ENCODE peak calls at places on chromosomes 6 and 20, in nine cellular contexts. One of them, this sample, is unnamed.
A peak's percentile ranks its signal among the peaks of the same experiment; 100 is the strongest.

GRCh38 chr6:55617272-55617671 is 38.3 kb upstream of the HMGCLL1 start:
- DNase-seq in AG04449: no peak
- DNase-seq in cardiac fibroblast: peak; percentile 66
- DNase-seq in PC-3: peak; percentile 76
- DNase-seq in upper lobe of left lung: no peak
- DNase-seq in GM12864: no peak
- DNase-seq in kidney epithelial cell: no peak
- DNase-seq in BJ: no peak
- DNase-seq in dorsolateral prefrontal cortex: no peak
- DNase-seq in this sample: peak; percentile 9

GRCh38 chr6:136084403-136084802 is 165.7 kb downstream of the MTFR2 start:
- DNase-seq in AG04449: no peak
- DNase-seq in BJ: no peak
- DNase-seq in GM12864: no peak
- DNase-seq in kidney epithelial cell: no peak
- DNase-seq in PC-3: peak; percentile 16
- DNase-seq in dorsolateral prefrontal cortex: no peak
- DNase-seq in upper lobe of left lung: no peak
- DNase-seq in cardiac fibroblast: no peak
- DNase-seq in this sample: no peak

GRCh38 chr6:125868996-125869395 is 78.2 kb downstream of the NCOA7 start:
- DNase-seq in dorsolateral prefrontal cortex: peak; percentile 78
- DNase-seq in upper lobe of left lung: no peak
- DNase-seq in BJ: no peak
- DNase-seq in GM12864: no peak
- DNase-seq in PC-3: no peak
- DNase-seq in kidney epithelial cell: no peak
- DNase-seq in cardiac fibroblast: peak; percentile 50
- DNase-seq in AG04449: no peak
- DNase-seq in this sample: no peak

GRCh38 chr6:159715168-159715567 is 12.1 kb upstream of the WTAP start:
- DNase-seq in PC-3: no peak
- DNase-seq in BJ: no peak
- DNase-seq in dorsolateral prefrontal cortex: no peak
- DNase-seq in upper lobe of left lung: no peak
- DNase-seq in GM12864: no peak
- DNase-seq in cardiac fibroblast: peak; percentile 39
- DNase-seq in kidney epithelial cell: no peak
- DNase-seq in AG04449: no peak
- DNase-seq in this sample: no peak

GRCh38 chr20:6162239-6162638 is 39.4 kb upstream of the FERMT1 start:
- DNase-seq in cardiac fibroblast: no peak
- DNase-seq in BJ: no peak
- DNase-seq in PC-3: no peak
- DNase-seq in kidney epithelial cell: no peak
- DNase-seq in upper lobe of left lung: peak; percentile 34
- DNase-seq in AG04449: no peak
- DNase-seq in dorsolateral prefrontal cortex: no peak
- DNase-seq in GM12864: no peak
- DNase-seq in this sample: peak; percentile 45

GRCh38 chr6:130313206-130313605 is 52.6 kb upstream of the TMEM200A start:
- DNase-seq in PC-3: no peak
- DNase-seq in upper lobe of left lung: no peak
- DNase-seq in AG04449: no peak
- DNase-seq in BJ: no peak
- DNase-seq in GM12864: no peak
- DNase-seq in kidney epithelial cell: no peak
- DNase-seq in dorsolateral prefrontal cortex: no peak
- DNase-seq in cardiac fibroblast: no peak
- DNase-seq in this sample: no peak

GRCh38 chr20:62752671-62753501 is 43.4 kb upstream of the MRGBP start:
- DNase-seq in PC-3: no peak
- DNase-seq in cardiac fibroblast: no peak
- DNase-seq in kidney epithelial cell: no peak
- DNase-seq in GM12864: no peak
- DNase-seq in dorsolateral prefrontal cortex: no peak
- DNase-seq in AG04449: no peak
- DNase-seq in BJ: no peak
- DNase-seq in upper lobe of left lung: no peak
- DNase-seq in this sample: no peak

GRCh38 chr20:40863337-40863919 is 165.2 kb upstream of the TOP1 start:
- DNase-seq in dorsolateral prefrontal cortex: no peak
- DNase-seq in AG04449: no peak
- DNase-seq in BJ: no peak
- DNase-seq in cardiac fibroblast: no peak
- DNase-seq in GM12864: no peak
- DNase-seq in kidney epithelial cell: no peak
- DNase-seq in PC-3: no peak
- DNase-seq in upper lobe of left lung: no peak
- DNase-seq in this sample: no peak

GRCh38 chr20:56273491-56273890 is 25.0 kb downstream of the MC3R start:
- DNase-seq in cardiac fibroblast: no peak
- DNase-seq in BJ: no peak
- DNase-seq in AG04449: no peak
- DNase-seq in GM12864: no peak
- DNase-seq in PC-3: no peak
- DNase-seq in upper lobe of left lung: no peak
- DNase-seq in dorsolateral prefrontal cortex: no peak
- DNase-seq in kidney epithelial cell: no peak
- DNase-seq in this sample: no peak

GRCh38 chr6:131754715-131755567 is 44.1 kb upstream of the CTAGE9 start:
- DNase-seq in dorsolateral prefrontal cortex: no peak
- DNase-seq in GM12864: no peak
- DNase-seq in kidney epithelial cell: no peak
- DNase-seq in BJ: no peak
- DNase-seq in cardiac fibroblast: no peak
- DNase-seq in PC-3: peak; percentile 89
- DNase-seq in AG04449: no peak
- DNase-seq in upper lobe of left lung: no peak
- DNase-seq in this sample: no peak

GRCh38 chr6:75602164-75602896 is 650 bp downstream of the SENP6 start:
- DNase-seq in GM12864: no peak
- DNase-seq in PC-3: no peak
- DNase-seq in upper lobe of left lung: peak; percentile 35
- DNase-seq in kidney epithelial cell: no peak
- DNase-seq in cardiac fibroblast: peak; percentile 65
- DNase-seq in AG04449: no peak
- DNase-seq in BJ: no peak
- DNase-seq in dorsolateral prefrontal cortex: no peak
- DNase-seq in this sample: no peak

GRCh38 chr6:130033999-130034814 is 15.8 kb downstream of the L3MBTL3 start:
- DNase-seq in cardiac fibroblast: peak; percentile 54
- DNase-seq in BJ: peak; percentile 31
- DNase-seq in AG04449: peak; percentile 58
- DNase-seq in PC-3: peak; percentile 59
- DNase-seq in kidney epithelial cell: no peak
- DNase-seq in GM12864: no peak
- DNase-seq in upper lobe of left lung: no peak
- DNase-seq in dorsolateral prefrontal cortex: no peak
- DNase-seq in this sample: no peak

GRCh38 chr6:26524722-26525360 is 13.3 kb upstream of the HMGN4 start:
- DNase-seq in cardiac fibroblast: no peak
- DNase-seq in dorsolateral prefrontal cortex: no peak
- DNase-seq in upper lobe of left lung: no peak
- DNase-seq in kidney epithelial cell: no peak
- DNase-seq in AG04449: no peak
- DNase-seq in BJ: no peak
- DNase-seq in GM12864: no peak
- DNase-seq in PC-3: no peak
- DNase-seq in this sample: no peak

GRCh38 chr6:95723638-95724037 is 146.3 kb downstream of the MANEA start:
- DNase-seq in BJ: no peak
- DNase-seq in dorsolateral prefrontal cortex: no peak
- DNase-seq in kidney epithelial cell: no peak
- DNase-seq in cardiac fibroblast: no peak
- DNase-seq in AG04449: no peak
- DNase-seq in PC-3: no peak
- DNase-seq in upper lobe of left lung: no peak
- DNase-seq in GM12864: no peak
- DNase-seq in this sample: no peak

GRCh38 chr20:20465259-20465658 is 97.4 kb downstream of the INSM1 start:
- DNase-seq in AG04449: no peak
- DNase-seq in kidney epithelial cell: no peak
- DNase-seq in cardiac fibroblast: peak; percentile 25
- DNase-seq in GM12864: no peak
- DNase-seq in dorsolateral prefrontal cortex: no peak
- DNase-seq in PC-3: peak; percentile 25
- DNase-seq in upper lobe of left lung: no peak
- DNase-seq in BJ: no peak
- DNase-seq in this sample: no peak

GRCh38 chr6:90917371-90917770 is 330.5 kb upstream of the MAP3K7 start:
- DNase-seq in PC-3: no peak
- DNase-seq in BJ: no peak
- DNase-seq in upper lobe of left lung: no peak
- DNase-seq in AG04449: no peak
- DNase-seq in dorsolateral prefrontal cortex: no peak
- DNase-seq in kidney epithelial cell: no peak
- DNase-seq in GM12864: no peak
- DNase-seq in cardiac fibroblast: no peak
- DNase-seq in this sample: no peak

GRCh38 chr6:47009583-47009982 is 32.5 kb downstream of the ADGRF1 start:
- DNase-seq in PC-3: no peak
- DNase-seq in AG04449: no peak
- DNase-seq in kidney epithelial cell: no peak
- DNase-seq in cardiac fibroblast: no peak
- DNase-seq in BJ: no peak
- DNase-seq in dorsolateral prefrontal cortex: no peak
- DNase-seq in GM12864: no peak
- DNase-seq in upper lobe of left lung: no peak
- DNase-seq in this sample: no peak
- TF ChIP-seq CTCF in PC-3: peak; percentile 36
- TF ChIP-seq CTCF in AG04449: no peak
- TF ChIP-seq CTCF in kidney epithelial cell: no peak
- TF ChIP-seq CTCF in cardiac fibroblast: peak; percentile 4
- TF ChIP-seq CTCF in BJ: no peak
- TF ChIP-seq CTCF in dorsolateral prefrontal cortex: no peak
- TF ChIP-seq CTCF in GM12864: no peak
- TF ChIP-seq CTCF in upper lobe of left lung: no peak
- TF ChIP-seq CTCF in this sample: no peak

DNA sequence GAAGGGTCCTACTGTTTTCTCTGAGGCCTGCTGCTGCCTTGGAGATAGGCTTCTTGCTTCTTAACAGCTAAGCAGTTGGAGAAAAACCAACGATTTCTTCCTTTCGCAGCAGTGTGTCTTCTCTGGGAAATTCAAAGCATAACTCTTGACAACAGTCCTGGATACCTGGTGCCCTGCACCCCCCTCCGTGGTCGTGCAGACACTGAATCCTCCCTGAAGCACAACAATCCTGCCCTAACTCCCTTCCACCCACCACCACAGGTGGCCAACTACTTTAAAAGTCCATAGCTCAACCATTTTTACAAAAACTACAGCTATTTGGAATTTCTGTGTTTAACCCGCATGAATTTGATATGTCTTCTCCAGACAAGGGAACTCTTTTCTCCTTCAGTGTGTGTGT is 61.1 kb downstream of the FAM50B start:
- DNase-seq in dorsolateral prefrontal cortex: no peak
- DNase-seq in cardiac fibroblast: no peak
- DNase-seq in BJ: no peak
- DNase-seq in AG04449: no peak
- DNase-seq in PC-3: no peak
- DNase-seq in kidney epithelial cell: no peak
- DNase-seq in GM12864: no peak
- DNase-seq in upper lobe of left lung: no peak
- DNase-seq in this sample: no peak
- H3K4me3 ChIP-seq in dorsolateral prefrontal cortex: no peak overlapping the region
- H3K4me3 ChIP-seq in cardiac fibroblast: no peak overlapping the region
- H3K4me3 ChIP-seq in BJ: no peak overlapping the region
- H3K4me3 ChIP-seq in AG04449: no peak overlapping the region
- H3K4me3 ChIP-seq in PC-3: no peak overlapping the region
- H3K4me3 ChIP-seq in kidney epithelial cell: no peak overlapping the region
- H3K4me3 ChIP-seq in GM12864: no peak overlapping the region
- H3K4me3 ChIP-seq in upper lobe of left lung: no peak overlapping the region
- H3K4me3 ChIP-seq in this sample: no peak overlapping the region

GRCh38 chr20:1165941-1166340 is 18.8 kb downstream of the TMEM74B start:
- DNase-seq in PC-3: no peak
- DNase-seq in kidney epithelial cell: no peak
- DNase-seq in upper lobe of left lung: no peak
- DNase-seq in AG04449: no peak
- DNase-seq in cardiac fibroblast: no peak
- DNase-seq in GM12864: no peak
- DNase-seq in dorsolateral prefrontal cortex: no peak
- DNase-seq in BJ: no peak
- DNase-seq in this sample: no peak

GRCh38 chr20:1164871-1165270 is 19.9 kb downstream of the TMEM74B start:
- DNase-seq in PC-3: no peak
- DNase-seq in GM12864: no peak
- DNase-seq in dorsolateral prefrontal cortex: no peak
- DNase-seq in BJ: no peak
- DNase-seq in AG04449: no peak
- DNase-seq in upper lobe of left lung: no peak
- DNase-seq in cardiac fibroblast: no peak
- DNase-seq in kidney epithelial cell: no peak
- DNase-seq in this sample: no peak

GRCh38 chr20:1163653-1164052 is 21.1 kb downstream of the TMEM74B start:
- DNase-seq in dorsolateral prefrontal cortex: no peak
- DNase-seq in AG04449: no peak
- DNase-seq in upper lobe of left lung: no peak
- DNase-seq in BJ: no peak
- DNase-seq in kidney epithelial cell: no peak
- DNase-seq in cardiac fibroblast: no peak
- DNase-seq in PC-3: no peak
- DNase-seq in GM12864: no peak
- DNase-seq in this sample: no peak

GRCh38 chr20:1166963-1167720 is 17.6 kb downstream of the TMEM74B start:
- DNase-seq in AG04449: no peak
- DNase-seq in upper lobe of left lung: no peak
- DNase-seq in PC-3: no peak
- DNase-seq in dorsolateral prefrontal cortex: no peak
- DNase-seq in cardiac fibroblast: peak; percentile 46
- DNase-seq in GM12864: no peak
- DNase-seq in BJ: no peak
- DNase-seq in kidney epithelial cell: no peak
- DNase-seq in this sample: no peak

DNA sequence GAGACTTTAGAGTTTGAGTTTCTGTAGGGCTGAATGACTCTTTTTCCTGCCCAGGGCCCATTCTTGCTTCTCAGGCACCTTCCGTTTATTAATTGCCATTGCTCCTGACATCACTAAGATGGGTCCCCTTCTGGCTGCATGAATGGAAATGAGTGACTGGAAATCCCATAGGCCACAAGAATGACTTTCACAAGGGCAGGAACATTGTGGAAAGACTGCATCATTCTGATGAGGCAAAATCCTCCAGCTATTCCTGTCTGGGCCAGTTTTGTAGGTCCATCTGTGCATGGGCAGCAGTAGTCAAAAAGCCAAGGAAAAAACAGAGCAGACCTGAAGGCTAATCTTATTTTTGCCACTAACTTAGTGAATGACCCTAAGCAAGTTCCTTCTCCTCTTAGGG is 19.3 kb downstream of the TMEM74B start:
- DNase-seq in cardiac fibroblast: no peak
- DNase-seq in dorsolateral prefrontal cortex: no peak
- DNase-seq in BJ: no peak
- DNase-seq in kidney epithelial cell: no peak
- DNase-seq in PC-3: no peak
- DNase-seq in AG04449: no peak
- DNase-seq in upper lobe of left lung: no peak
- DNase-seq in GM12864: no peak
- DNase-seq in this sample: no peak
- TF ChIP-seq CTCF in cardiac fibroblast: no peak
- TF ChIP-seq CTCF in dorsolateral prefrontal cortex: no peak
- TF ChIP-seq CTCF in BJ: no peak
- TF ChIP-seq CTCF in kidney epithelial cell: no peak
- TF ChIP-seq CTCF in PC-3: no peak
- TF ChIP-seq CTCF in AG04449: no peak
- TF ChIP-seq CTCF in upper lobe of left lung: no peak
- TF ChIP-seq CTCF in GM12864: no peak
- TF ChIP-seq CTCF in this sample: no peak

GRCh38 chr6:10890151-10890550 is 3.3 kb downstream of the SYCP2L start:
- DNase-seq in kidney epithelial cell: no peak
- DNase-seq in PC-3: no peak
- DNase-seq in BJ: no peak
- DNase-seq in cardiac fibroblast: no peak
- DNase-seq in upper lobe of left lung: no peak
- DNase-seq in AG04449: no peak
- DNase-seq in GM12864: no peak
- DNase-seq in dorsolateral prefrontal cortex: no peak
- DNase-seq in this sample: no peak
- H3K4me3 ChIP-seq in kidney epithelial cell: no peak overlapping the region
- H3K4me3 ChIP-seq in PC-3: no peak overlapping the region
- H3K4me3 ChIP-seq in BJ: no peak overlapping the region
- H3K4me3 ChIP-seq in cardiac fibroblast: no peak overlapping the region
- H3K4me3 ChIP-seq in upper lobe of left lung: no peak overlapping the region
- H3K4me3 ChIP-seq in AG04449: no peak overlapping the region
- H3K4me3 ChIP-seq in GM12864: no peak overlapping the region
- H3K4me3 ChIP-seq in dorsolateral prefrontal cortex: no peak overlapping the region
- H3K4me3 ChIP-seq in this sample: no peak overlapping the region

This sample was measured in astrocyte of the cerebellum.